ENCODE peak calls at places on chromosomes 4 and X, in six cellular contexts. Q is A549; K is fibroblast of mammary gland; Y is activated T-cell treated with anti-CD3 and anti-CD28 coated beads, Interleukin-2, amount 50 U/mL, for 72 hours; O is AG04449; E is SJSA1. R is an unnamed sample.

GRCh38 chr4:67436742-67437141 is 108.6 kb downstream of the CENPC start:
- DNase-seq in O (no peak), E (no peak), K (no peak), Y (no peak), Q (no peak), R (no peak)

GRCh38 chrX:38142598-38142997 is 78.1 kb downstream of the SRPX start:
- DNase-seq in K (peak), Q (no peak), Y (no peak), O (peak), E (no peak), R (peak)

GRCh38 chr4:124414641-124415040 is 297.9 kb downstream of the ANKRD50 start:
- DNase-seq in K (peak), Y (no peak), E (no peak), Q (no peak), O (no peak), R (no peak)

GRCh38 chrX:134749651-134750450 is 91.6 kb upstream of the PLAC1 start:
- DNase-seq in E (no peak), O (no peak), K (no peak), Q (no peak), Y (no peak), R (no peak)

GRCh38 chr4:107913283-107913899 is 18.0 kb upstream of the CYP2U1 start:
- DNase-seq in K (peak), O (no peak), E (no peak), Q (peak), Y (peak), R (no peak)

GRCh38 chr4:119113033-119113655 is 22.5 kb upstream of the MYOZ2 start:
- DNase-seq in Q (peak), O (peak), E (no peak), Y (no peak), K (peak), R (peak)

GRCh38 chrX:3345281-3346081 is 971 bp downstream of the MXRA5 start:
- DNase-seq in Y (no peak), E (peak), Q (no peak), O (no peak), K (peak), R (peak)

GRCh38 chr4:78645853-78646757 is 94.5 kb downstream of the ANXA3 start:
- DNase-seq in O (peak), K (peak), Q (peak), E (peak), Y (no peak), R (peak)

GRCh38 chr4:143399113-143399949 is 62.7 kb downstream of the GAB1 start:
- DNase-seq in E (no peak), Q (peak), K (peak), O (no peak), Y (no peak), R (no peak)

GRCh38 chrX:146186540-146186939 is 368.9 kb downstream of the SLITRK2 start:
- DNase-seq in K (no peak), Y (no peak), Q (no peak), O (no peak), E (no peak), R (no peak)

GRCh38 chrX:96314974-96315373 is 369.7 kb upstream of the DIAPH2 start:
- DNase-seq in E (no peak), K (peak), O (no peak), Q (peak), Y (no peak), R (no peak)

GRCh38 chr4:147950840-147951239 is 219.0 kb downstream of the ARHGAP10 start:
- DNase-seq in E (no peak), Y (no peak), O (no peak), K (no peak), Q (no peak), R (no peak)

GRCh38 chrX:154411981-154412340 is 622 bp downstream of the TAFAZZIN start:
- DNase-seq in Y (peak), O (no peak), Q (peak), E (no peak), K (peak), R (no peak)

GRCh38 chr4:23374280-23374679 is 515.6 kb downstream of the PPARGC1A start:
- DNase-seq in K (no peak), Y (no peak), O (no peak), Q (peak), E (no peak), R (no peak)

GRCh38 chr4:139977838-139978604 is 176.0 kb downstream of the MAML3 start:
- DNase-seq in K (no peak), O (no peak), Q (no peak), E (no peak), Y (no peak), R (no peak)

GRCh38 chr4:40622913-40623312 is 6.8 kb downstream of the RBM47 start:
- DNase-seq in O (no peak), Q (peak), K (no peak), Y (peak), E (no peak), R (no peak)

GRCh38 chrX:104988038-104988437 is 232.5 kb downstream of the TEX13A start:
- DNase-seq in Y (no peak), K (no peak), Q (no peak), O (no peak), E (no peak), R (no peak)

GRCh38 chr4:34280131-34280530 is 1964.2 kb downstream of the ARAP2 start:
- DNase-seq in Q (no peak), O (no peak), E (no peak), K (no peak), Y (no peak), R (no peak)

GRCh38 chr4:123939621-123940020 is 543.0 kb downstream of the SPRY1 start:
- DNase-seq in O (peak), Q (no peak), E (no peak), Y (no peak), K (peak), R (peak)

GRCh38 chrX:119885554-119886428 is 9.9 kb upstream of the AKAP14 start:
- DNase-seq in K (peak), O (no peak), Y (peak), E (no peak), Q (peak), R (no peak)

GRCh38 chrX:74286950-74287349 is 17.0 kb upstream of the ZCCHC13 start:
- DNase-seq in E (no peak), Y (no peak), Q (peak), O (peak), K (peak), R (no peak)

GRCh38 chrX:111133389-111133788 is 37.4 kb downstream of the PAK3 start:
- DNase-seq in O (no peak), Y (no peak), K (peak), E (no peak), Q (no peak), R (no peak)

GRCh38 chrX:37453821-37454220 is 104.7 kb downstream of the PRRG1 start:
- DNase-seq in Y (no peak), O (no peak), K (no peak), E (no peak), Q (no peak), R (no peak)

GRCh38 chrX:38108364-38108763 is 102.0 kb downstream of the SYTL5 start:
- DNase-seq in E (no peak), Y (no peak), O (no peak), Q (no peak), K (no peak), R (no peak)